ENCODE peak calls at places on chromosomes 2 and 18, in ten cellular contexts. F is H1, A is SK-N-SH, X is GM12878, H is sigmoid colon, C is transverse colon, N is K562, J is stomach, I is HepG2, O is suprapubic skin. G is an unnamed sample.
A peak's percentile ranks its signal among the peaks of the same experiment; 100 is the strongest.

GRCh38 chr18:75679347-75679746 is 251.8 kb upstream of the SMIM21 start:
- DNase-seq in F (no peak), C (no peak), O (no peak), J (no peak), I (no peak), N (no peak), X (no peak), A (no peak), H (peak; percentile 81), G (no peak)

GRCh38 chr2:2564300-2565085 is 233.4 kb upstream of the MYT1L start:
- DNase-seq in F (no peak), C (no peak), J (no peak), I (no peak), N (no peak), O (no peak), A (no peak), X (no peak), H (no peak), G (no peak)

GRCh38 chr18:46042571-46043123 is 29.4 kb downstream of the PSTPIP2 start:
- DNase-seq in C (no peak), N (no peak), A (no peak), J (no peak), X (no peak), I (no peak), H (no peak), O (no peak), F (no peak), G (no peak)

GRCh38 chr2:38202713-38203454 is 126.9 kb upstream of the CYP1B1 start:
- DNase-seq in H (no peak), F (no peak), J (no peak), C (no peak), A (no peak), N (peak; percentile 20), O (no peak), X (no peak), I (no peak), G (no peak)

GRCh38 chr2:70046534-70046933 is 40.7 kb upstream of the PCBP1 start:
- DNase-seq in J (no peak), O (no peak), A (no peak), H (no peak), N (no peak), I (no peak), C (no peak), F (no peak), X (no peak), G (no peak)

GRCh38 chr18:73458186-73458964 is 590.6 kb upstream of the NETO1 start:
- DNase-seq in J (no peak), O (no peak), I (no peak), F (no peak), A (no peak), N (no peak), C (no peak), H (no peak), X (no peak), G (no peak)

GRCh38 chr18:12694032-12694431 is 8.5 kb downstream of the CEP76 start:
- DNase-seq in J (no peak), F (no peak), O (no peak), N (no peak), A (no peak), C (no peak), H (no peak), X (no peak), I (peak; percentile 55), G (no peak)

GRCh38 chr2:186554850-186555785 is 34.7 kb upstream of the ITGAV start:
- DNase-seq in H (no peak), O (no peak), N (peak; percentile 19), C (no peak), J (no peak), X (no peak), A (no peak), I (no peak), F (no peak), G (no peak)

GRCh38 chr2:118847447-118848172 is at the start of gene EN1:
- DNase-seq in C (no peak), H (no peak), N (peak; percentile 78), F (peak; percentile 85), O (peak; percentile 93), I (no peak), A (peak; percentile 61), X (no peak), J (no peak), G (no peak)

GRCh38 chr2:60633615-60634014 is 80.2 kb upstream of the BCL11A start:
- DNase-seq in X (no peak), N (no peak), J (no peak), H (no peak), F (no peak), O (no peak), A (no peak), C (no peak), I (no peak), G (no peak)

GRCh38 chr2:55408946-55409868 is 10.4 kb downstream of the CCDC88A start:
- DNase-seq in A (no peak), H (no peak), N (no peak), O (no peak), J (no peak), X (no peak), I (no peak), F (no peak), C (no peak), G (no peak)

GRCh38 chr18:76823574-76823973 is 1.2 kb downstream of the ZNF236 start:
- DNase-seq in I (no peak), A (peak; percentile 44), O (no peak), C (peak; percentile 22), N (peak; percentile 67), J (no peak), H (peak; percentile 65), X (no peak), F (peak; percentile 66), G (no peak)

GRCh38 chr2:18559531-18559930 is 922 bp downstream of the RDH14 start:
- DNase-seq in X (no peak), I (peak; percentile 5), J (no peak), C (no peak), F (no peak), A (peak; percentile 18), O (no peak), H (no peak), N (peak; percentile 19), G (no peak)

GRCh38 chr2:217711236-217711635 is 291.6 kb downstream of the TNS1 start:
- DNase-seq in C (no peak), N (no peak), X (no peak), A (no peak), I (no peak), H (no peak), O (no peak), J (no peak), F (no peak), G (no peak)

GRCh38 chr2:176931588-176932563 is 280.7 kb upstream of the HNRNPA3 start:
- DNase-seq in I (no peak), J (no peak), O (no peak), A (peak; percentile 10), C (no peak), F (no peak), N (peak; percentile 31), H (no peak), X (peak; percentile 97), G (no peak)

DNA sequence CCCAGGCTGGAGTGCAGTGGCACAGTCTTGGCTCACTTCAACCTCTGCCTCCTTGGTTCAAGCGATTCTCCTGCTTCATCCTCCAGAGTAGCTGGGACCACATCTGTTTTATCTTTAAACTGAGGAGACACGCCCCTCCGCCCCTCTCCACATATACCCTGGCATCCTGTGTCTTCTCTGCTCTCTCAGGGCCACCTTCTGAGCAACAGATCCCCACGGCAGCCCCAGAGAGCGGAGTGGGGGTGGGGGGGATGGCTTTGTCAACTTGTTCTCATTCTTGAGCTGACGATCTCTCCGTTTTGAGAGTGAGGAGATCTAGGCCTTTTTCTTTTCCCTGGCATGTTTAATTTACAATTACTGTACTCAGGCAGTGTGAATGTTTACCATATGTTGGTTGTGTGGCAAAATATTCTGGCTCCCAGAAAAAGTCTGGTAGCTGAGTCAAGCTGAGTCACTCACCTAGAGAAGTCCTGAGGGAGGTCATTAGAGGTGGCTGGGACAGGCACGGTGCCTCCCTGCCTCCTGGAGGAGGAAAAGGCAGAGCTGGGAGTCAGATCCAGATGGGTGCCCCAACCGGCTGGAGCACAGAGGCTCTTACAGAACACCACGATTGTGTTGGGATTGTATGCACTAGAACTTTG is 19.5 kb upstream of the ID2 start:
- DNase-seq in A (peak; percentile 57), C (no peak), X (no peak), J (no peak), F (no peak), I (peak; percentile 63), N (peak; percentile 31), H (no peak), O (no peak), G (no peak)
- TF ChIP-seq EP300 in A (peak; percentile 70), C (no peak), X (no peak), J (no peak), F (no peak), I (peak; percentile 41), N (no peak), H (no peak), O (no peak), G (no peak)

GRCh38 chr18:29096380-29096779 is 919.5 kb upstream of the CDH2 start:
- DNase-seq in I (no peak), N (no peak), X (no peak), F (no peak), H (no peak), A (no peak), C (no peak), O (no peak), J (no peak), G (no peak)
- H3K9me3 ChIP-seq in I (no peaks in the 10 kb centered on the region), N (no peaks in the 10 kb centered on the region), X (no peaks in the 10 kb centered on the region), F (no peaks in the 10 kb centered on the region), H (no peaks in the 10 kb centered on the region), A (no peaks in the 10 kb centered on the region), C (no peaks in the 10 kb centered on the region), O (no peaks in the 10 kb centered on the region), J (no peaks in the 10 kb centered on the region), G (peaks cover 4% of the 10 kb centered on the region)

DNA sequence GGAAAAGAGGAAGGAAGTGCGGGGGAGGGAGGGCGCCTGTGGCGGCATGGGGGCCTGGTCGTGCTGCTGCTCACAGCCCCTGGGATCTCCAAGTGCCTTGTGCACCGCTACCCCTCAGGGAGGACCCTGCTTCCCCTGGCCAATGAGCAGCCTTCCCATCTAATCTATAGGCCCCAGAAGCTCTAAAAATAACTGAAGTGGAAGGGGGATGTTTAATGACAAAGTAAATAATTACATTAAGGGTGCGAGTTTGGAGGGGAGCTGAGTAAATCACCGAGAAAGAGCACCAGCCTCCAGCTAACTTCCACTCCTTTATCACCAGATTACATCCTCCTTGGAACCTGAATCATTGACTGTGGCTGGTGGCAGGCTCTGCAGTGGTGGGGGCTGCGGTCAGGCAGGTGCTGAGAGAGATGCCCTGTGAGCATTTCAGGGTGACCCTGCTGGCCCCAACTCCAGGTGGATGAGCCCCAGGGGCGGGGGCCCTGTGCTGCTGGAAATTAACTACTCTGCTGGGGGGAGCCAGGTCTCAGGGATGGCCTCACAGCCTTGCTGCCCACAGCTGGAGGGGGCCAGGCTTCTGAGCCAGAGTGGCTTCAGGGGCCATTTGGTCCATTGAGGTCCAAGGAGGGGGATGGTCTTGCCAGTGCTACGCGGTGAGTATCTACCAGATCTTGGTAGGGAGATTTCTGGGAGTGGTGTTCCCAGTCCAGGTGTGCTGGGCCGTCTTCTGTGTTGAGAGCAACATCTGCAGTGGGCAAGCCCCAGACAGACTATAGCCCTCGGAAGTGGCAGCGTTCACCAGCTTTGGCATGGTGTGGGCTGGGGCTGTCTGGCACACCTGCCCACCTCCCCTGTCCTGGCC is 74.1 kb downstream of the GLI2 start:
- DNase-seq in I (no peak), J (no peak), X (no peak), A (no peak), H (no peak), F (no peak), N (peak; percentile 5), C (no peak), O (no peak), G (no peak)
- TF ChIP-seq POLR2AphosphoS5 in I (no peak), J (no peak), X (no peak), A (no peak), H (no peak), F (no peak), N (no peak), C (no peak), O (no peak), G (no peak)

GRCh38 chr2:3679616-3680393 is 21.8 kb downstream of the ALLC start:
- DNase-seq in I (no peak), O (no peak), A (no peak), N (no peak), X (no peak), H (no peak), C (no peak), F (no peak), J (no peak), G (peak; percentile 84)
- TF ChIP-seq EP300 in I (no peak), O (no peak), A (no peak), N (no peak), X (no peak), H (no peak), C (no peak), F (no peak), J (no peak), G (no peak)